ENCODE peak calls at places on chromosomes 6 and 20, in nine cellular contexts. One of them, this sample, is unnamed.

GRCh38 chr6:19866900-19867627 is 29.9 kb downstream of the ID4 start:
- DNase-seq in glutamatergic neuron: no peak
- DNase-seq in lung: no peak
- DNase-seq in cardiac muscle cell: no peak
- DNase-seq in endodermal cell: no peak
- DNase-seq in progenitor cell of endocrine pancreas: no peak
- DNase-seq in osteoblast: no peak
- DNase-seq in stomach: no peak
- DNase-seq in endothelial cell: no peak
- DNase-seq in this sample: peak; percentile 82

GRCh38 chr6:7540595-7540994 is 876 bp upstream of the DSP start:
- DNase-seq in glutamatergic neuron: no peak
- DNase-seq in lung: peak; percentile 55
- DNase-seq in cardiac muscle cell: peak; percentile 76
- DNase-seq in endodermal cell: peak; percentile 76
- DNase-seq in progenitor cell of endocrine pancreas: no peak
- DNase-seq in osteoblast: peak; percentile 75
- DNase-seq in stomach: peak; percentile 43
- DNase-seq in endothelial cell: peak; percentile 29
- DNase-seq in this sample: peak; percentile 16

GRCh38 chr20:38158701-38159325 is 6.3 kb downstream of the TGM2 start:
- DNase-seq in glutamatergic neuron: no peak
- DNase-seq in lung: no peak
- DNase-seq in cardiac muscle cell: peak; percentile 31
- DNase-seq in endodermal cell: no peak
- DNase-seq in progenitor cell of endocrine pancreas: no peak
- DNase-seq in osteoblast: no peak
- DNase-seq in stomach: no peak
- DNase-seq in endothelial cell: peak; percentile 82
- DNase-seq in this sample: no peak

GRCh38 chr6:66935612-66936011 is 1228.6 kb upstream of the EYS start:
- DNase-seq in glutamatergic neuron: no peak
- DNase-seq in lung: no peak
- DNase-seq in cardiac muscle cell: no peak
- DNase-seq in endodermal cell: no peak
- DNase-seq in progenitor cell of endocrine pancreas: no peak
- DNase-seq in osteoblast: no peak
- DNase-seq in stomach: no peak
- DNase-seq in endothelial cell: no peak
- DNase-seq in this sample: no peak

GRCh38 chr20:18590163-18590562 is 2.3 kb downstream of the DTD1 start:
- DNase-seq in glutamatergic neuron: no peak
- DNase-seq in lung: no peak
- DNase-seq in cardiac muscle cell: no peak
- DNase-seq in endodermal cell: no peak
- DNase-seq in progenitor cell of endocrine pancreas: no peak
- DNase-seq in osteoblast: no peak
- DNase-seq in stomach: no peak
- DNase-seq in endothelial cell: no peak
- DNase-seq in this sample: peak; percentile 8

GRCh38 chr20:11331096-11331495 is 586.6 kb upstream of the BTBD3 start:
- DNase-seq in glutamatergic neuron: no peak
- DNase-seq in lung: no peak
- DNase-seq in cardiac muscle cell: no peak
- DNase-seq in endodermal cell: no peak
- DNase-seq in progenitor cell of endocrine pancreas: no peak
- DNase-seq in osteoblast: no peak
- DNase-seq in stomach: no peak
- DNase-seq in endothelial cell: no peak
- DNase-seq in this sample: peak; percentile 21

GRCh38 chr6:110103260-110103659 is 76.2 kb downstream of the WASF1 start:
- DNase-seq in glutamatergic neuron: no peak
- DNase-seq in lung: no peak
- DNase-seq in cardiac muscle cell: no peak
- DNase-seq in endodermal cell: no peak
- DNase-seq in progenitor cell of endocrine pancreas: no peak
- DNase-seq in osteoblast: no peak
- DNase-seq in stomach: no peak
- DNase-seq in endothelial cell: no peak
- DNase-seq in this sample: no peak

GRCh38 chr20:45774933-45775332 is 16.8 kb downstream of the WFDC3 start:
- DNase-seq in glutamatergic neuron: no peak
- DNase-seq in lung: no peak
- DNase-seq in cardiac muscle cell: no peak
- DNase-seq in endodermal cell: no peak
- DNase-seq in progenitor cell of endocrine pancreas: no peak
- DNase-seq in osteoblast: no peak
- DNase-seq in stomach: no peak
- DNase-seq in endothelial cell: no peak
- DNase-seq in this sample: no peak

GRCh38 chr6:57221936-57222683 is at the start of gene RAB23:
- DNase-seq in glutamatergic neuron: peak; percentile 88
- DNase-seq in lung: peak; percentile 79
- DNase-seq in cardiac muscle cell: peak; percentile 88
- DNase-seq in endodermal cell: peak; percentile 96
- DNase-seq in progenitor cell of endocrine pancreas: peak; percentile 84
- DNase-seq in osteoblast: peak; percentile 93
- DNase-seq in stomach: peak; percentile 84
- DNase-seq in endothelial cell: peak; percentile 91
- DNase-seq in this sample: peak; percentile 85

GRCh38 chr6:57220083-57220703 is 1.9 kb downstream of the RAB23 start:
- DNase-seq in glutamatergic neuron: no peak
- DNase-seq in lung: no peak
- DNase-seq in cardiac muscle cell: no peak
- DNase-seq in endodermal cell: no peak
- DNase-seq in progenitor cell of endocrine pancreas: no peak
- DNase-seq in osteoblast: no peak
- DNase-seq in stomach: no peak
- DNase-seq in endothelial cell: no peak
- DNase-seq in this sample: no peak

GRCh38 chr6:57222684-57223077 is 574 bp upstream of the RAB23 start:
- DNase-seq in glutamatergic neuron: no peak
- DNase-seq in lung: no peak
- DNase-seq in cardiac muscle cell: no peak
- DNase-seq in endodermal cell: no peak
- DNase-seq in progenitor cell of endocrine pancreas: no peak
- DNase-seq in osteoblast: no peak
- DNase-seq in stomach: no peak
- DNase-seq in endothelial cell: no peak
- DNase-seq in this sample: peak; percentile 40

GRCh38 chr6:57224769-57225515 is 2.8 kb upstream of the RAB23 start:
- DNase-seq in glutamatergic neuron: no peak
- DNase-seq in lung: no peak
- DNase-seq in cardiac muscle cell: no peak
- DNase-seq in endodermal cell: no peak
- DNase-seq in progenitor cell of endocrine pancreas: no peak
- DNase-seq in osteoblast: peak; percentile 65
- DNase-seq in stomach: no peak
- DNase-seq in endothelial cell: no peak
- DNase-seq in this sample: peak; percentile 61

GRCh38 chr6:57221191-57221935 is 744 bp downstream of the RAB23 start:
- DNase-seq in glutamatergic neuron: peak; percentile 74
- DNase-seq in lung: peak; percentile 46
- DNase-seq in cardiac muscle cell: peak; percentile 83
- DNase-seq in endodermal cell: peak; percentile 94
- DNase-seq in progenitor cell of endocrine pancreas: peak; percentile 72
- DNase-seq in osteoblast: peak; percentile 76
- DNase-seq in stomach: peak; percentile 44
- DNase-seq in endothelial cell: peak; percentile 76
- DNase-seq in this sample: peak; percentile 64
- TF ChIP-seq CTCF in glutamatergic neuron: peak; percentile 59
- TF ChIP-seq CTCF in lung: no peak
- TF ChIP-seq CTCF in cardiac muscle cell: peak; percentile 41
- TF ChIP-seq CTCF in endodermal cell: peak; percentile 66
- TF ChIP-seq CTCF in progenitor cell of endocrine pancreas: peak; percentile 51
- TF ChIP-seq CTCF in osteoblast: peak; percentile 24
- TF ChIP-seq CTCF in stomach: no peak
- TF ChIP-seq CTCF in endothelial cell: peak; percentile 14
- TF ChIP-seq CTCF in this sample: peak; percentile 43

GRCh38 chr6:5028921-5029320 is 25.1 kb upstream of the RPP40 start:
- DNase-seq in glutamatergic neuron: no peak
- DNase-seq in lung: no peak
- DNase-seq in cardiac muscle cell: no peak
- DNase-seq in endodermal cell: no peak
- DNase-seq in progenitor cell of endocrine pancreas: no peak
- DNase-seq in osteoblast: peak; percentile 5
- DNase-seq in stomach: no peak
- DNase-seq in endothelial cell: no peak
- DNase-seq in this sample: no peak

GRCh38 chr6:5028301-5028700 is 24.5 kb upstream of the RPP40 start:
- DNase-seq in glutamatergic neuron: no peak
- DNase-seq in lung: no peak
- DNase-seq in cardiac muscle cell: no peak
- DNase-seq in endodermal cell: no peak
- DNase-seq in progenitor cell of endocrine pancreas: no peak
- DNase-seq in osteoblast: no peak
- DNase-seq in stomach: no peak
- DNase-seq in endothelial cell: no peak
- DNase-seq in this sample: no peak

GRCh38 chr6:5029609-5030008 is 25.8 kb upstream of the RPP40 start:
- DNase-seq in glutamatergic neuron: no peak
- DNase-seq in lung: no peak
- DNase-seq in cardiac muscle cell: no peak
- DNase-seq in endodermal cell: no peak
- DNase-seq in progenitor cell of endocrine pancreas: no peak
- DNase-seq in osteoblast: peak; percentile 1
- DNase-seq in stomach: no peak
- DNase-seq in endothelial cell: no peak
- DNase-seq in this sample: no peak

GRCh38 chr6:5023923-5024322 is 20.1 kb upstream of the RPP40 start:
- DNase-seq in glutamatergic neuron: no peak
- DNase-seq in lung: no peak
- DNase-seq in cardiac muscle cell: no peak
- DNase-seq in endodermal cell: no peak
- DNase-seq in progenitor cell of endocrine pancreas: no peak
- DNase-seq in osteoblast: no peak
- DNase-seq in stomach: no peak
- DNase-seq in endothelial cell: no peak
- DNase-seq in this sample: no peak

GRCh38 chr6:5025911-5026819 is 22.3 kb upstream of the RPP40 start:
- DNase-seq in glutamatergic neuron: peak; percentile 74
- DNase-seq in lung: no peak
- DNase-seq in cardiac muscle cell: peak; percentile 74
- DNase-seq in endodermal cell: peak; percentile 89
- DNase-seq in progenitor cell of endocrine pancreas: peak; percentile 31
- DNase-seq in osteoblast: peak; percentile 85
- DNase-seq in stomach: peak; percentile 44
- DNase-seq in endothelial cell: peak; percentile 63
- DNase-seq in this sample: peak; percentile 43
- TF ChIP-seq CTCF in glutamatergic neuron: no peak
- TF ChIP-seq CTCF in lung: no peak
- TF ChIP-seq CTCF in cardiac muscle cell: peak; percentile 25
- TF ChIP-seq CTCF in endodermal cell: peak; percentile 36
- TF ChIP-seq CTCF in progenitor cell of endocrine pancreas: peak; percentile 28
- TF ChIP-seq CTCF in osteoblast: peak; percentile 17
- TF ChIP-seq CTCF in stomach: no peak
- TF ChIP-seq CTCF in endothelial cell: no peak
- TF ChIP-seq CTCF in this sample: peak; percentile 37

GRCh38 chr20:32575805-32576204 is 9.3 kb downstream of the NOL4L start:
- DNase-seq in glutamatergic neuron: peak; percentile 23
- DNase-seq in lung: no peak
- DNase-seq in cardiac muscle cell: no peak
- DNase-seq in endodermal cell: no peak
- DNase-seq in progenitor cell of endocrine pancreas: no peak
- DNase-seq in osteoblast: no peak
- DNase-seq in stomach: no peak
- DNase-seq in endothelial cell: no peak
- DNase-seq in this sample: no peak

GRCh38 chr20:32578840-32579239 is 6.3 kb downstream of the NOL4L start:
- DNase-seq in glutamatergic neuron: no peak
- DNase-seq in lung: no peak
- DNase-seq in cardiac muscle cell: no peak
- DNase-seq in endodermal cell: no peak
- DNase-seq in progenitor cell of endocrine pancreas: no peak
- DNase-seq in osteoblast: no peak
- DNase-seq in stomach: no peak
- DNase-seq in endothelial cell: no peak
- DNase-seq in this sample: no peak

GRCh38 chr20:32576560-32576959 is 8.6 kb downstream of the NOL4L start:
- DNase-seq in glutamatergic neuron: peak; percentile 40
- DNase-seq in lung: no peak
- DNase-seq in cardiac muscle cell: no peak
- DNase-seq in endodermal cell: no peak
- DNase-seq in progenitor cell of endocrine pancreas: no peak
- DNase-seq in osteoblast: no peak
- DNase-seq in stomach: no peak
- DNase-seq in endothelial cell: no peak
- DNase-seq in this sample: no peak

GRCh38 chr20:32577657-32578056 is 7.5 kb downstream of the NOL4L start:
- DNase-seq in glutamatergic neuron: no peak
- DNase-seq in lung: no peak
- DNase-seq in cardiac muscle cell: no peak
- DNase-seq in endodermal cell: no peak
- DNase-seq in progenitor cell of endocrine pancreas: no peak
- DNase-seq in osteoblast: peak; percentile 90
- DNase-seq in stomach: no peak
- DNase-seq in endothelial cell: no peak
- DNase-seq in this sample: peak; percentile 52

DNA sequence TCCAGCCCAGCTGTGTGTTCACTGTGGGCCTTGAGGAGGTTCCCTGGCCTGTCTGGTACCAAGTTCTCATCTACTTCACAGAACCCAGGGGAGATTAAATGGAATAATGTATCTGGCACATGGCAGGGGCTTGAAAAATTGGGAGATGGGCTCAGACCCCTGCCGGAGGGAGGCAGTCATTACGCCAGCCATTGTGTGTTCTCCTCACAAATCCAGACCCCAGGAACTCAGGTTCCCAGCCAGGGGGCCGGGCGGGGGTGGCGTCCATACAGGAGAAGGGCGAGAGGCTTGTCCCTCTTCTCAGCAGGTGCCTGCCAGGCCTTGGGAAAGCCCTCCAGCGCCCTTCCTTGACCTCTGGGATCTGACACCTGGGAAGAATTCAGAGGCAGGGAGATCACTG is 8.1 kb downstream of the NOL4L start:
- DNase-seq in glutamatergic neuron: no peak
- DNase-seq in lung: no peak
- DNase-seq in cardiac muscle cell: no peak
- DNase-seq in endodermal cell: peak; percentile 68
- DNase-seq in progenitor cell of endocrine pancreas: no peak
- DNase-seq in osteoblast: no peak
- DNase-seq in stomach: no peak
- DNase-seq in endothelial cell: no peak
- DNase-seq in this sample: no peak
- TF ChIP-seq CTCF in glutamatergic neuron: peak; percentile 69
- TF ChIP-seq CTCF in lung: no peak
- TF ChIP-seq CTCF in cardiac muscle cell: peak; percentile 24
- TF ChIP-seq CTCF in endodermal cell: peak; percentile 61
- TF ChIP-seq CTCF in progenitor cell of endocrine pancreas: peak; percentile 42
- TF ChIP-seq CTCF in osteoblast: no peak
- TF ChIP-seq CTCF in stomach: no peak
- TF ChIP-seq CTCF in endothelial cell: no peak
- TF ChIP-seq CTCF in this sample: peak; percentile 42

GRCh38 chr20:59644371-59644939 is 40.1 kb downstream of the PHACTR3 start:
- DNase-seq in glutamatergic neuron: no peak
- DNase-seq in lung: peak; percentile 20
- DNase-seq in cardiac muscle cell: no peak
- DNase-seq in endodermal cell: no peak
- DNase-seq in progenitor cell of endocrine pancreas: no peak
- DNase-seq in osteoblast: no peak
- DNase-seq in stomach: peak; percentile 9
- DNase-seq in endothelial cell: no peak
- DNase-seq in this sample: no peak

GRCh38 chr20:59645761-59646171 is 41.4 kb downstream of the PHACTR3 start:
- DNase-seq in glutamatergic neuron: no peak
- DNase-seq in lung: peak; percentile 9
- DNase-seq in cardiac muscle cell: no peak
- DNase-seq in endodermal cell: no peak
- DNase-seq in progenitor cell of endocrine pancreas: no peak
- DNase-seq in osteoblast: no peak
- DNase-seq in stomach: no peak
- DNase-seq in endothelial cell: no peak
- DNase-seq in this sample: no peak

GRCh38 chr20:59647271-59647670 is 42.9 kb downstream of the PHACTR3 start:
- DNase-seq in glutamatergic neuron: no peak
- DNase-seq in lung: no peak
- DNase-seq in cardiac muscle cell: no peak
- DNase-seq in endodermal cell: no peak
- DNase-seq in progenitor cell of endocrine pancreas: no peak
- DNase-seq in osteoblast: no peak
- DNase-seq in stomach: no peak
- DNase-seq in endothelial cell: no peak
- DNase-seq in this sample: no peak

GRCh38 chr20:59645316-59645715 is 41.0 kb downstream of the PHACTR3 start:
- DNase-seq in glutamatergic neuron: no peak
- DNase-seq in lung: peak; percentile 20
- DNase-seq in cardiac muscle cell: no peak
- DNase-seq in endodermal cell: no peak
- DNase-seq in progenitor cell of endocrine pancreas: no peak
- DNase-seq in osteoblast: no peak
- DNase-seq in stomach: no peak
- DNase-seq in endothelial cell: no peak
- DNase-seq in this sample: no peak

DNA sequence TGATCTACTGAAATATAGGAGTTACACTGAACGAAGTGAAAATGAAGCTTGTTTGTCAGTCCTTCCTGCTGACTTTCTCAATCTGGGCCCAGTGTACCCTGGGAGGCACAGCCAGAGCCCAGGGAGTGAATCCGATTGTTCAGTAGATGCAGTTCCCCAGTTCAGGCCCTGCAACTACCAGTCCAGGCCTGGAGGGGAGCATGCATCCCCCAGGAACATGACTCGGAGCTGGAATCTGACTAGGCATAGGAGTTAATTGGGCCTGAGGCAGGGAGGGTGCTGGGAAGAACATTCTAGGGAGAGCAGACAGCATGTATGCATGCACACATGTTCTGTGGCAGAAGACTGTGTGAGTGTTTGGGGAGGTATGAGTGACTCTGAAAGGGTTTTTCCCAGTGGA is 42.1 kb downstream of the PHACTR3 start:
- DNase-seq in glutamatergic neuron: no peak
- DNase-seq in lung: peak; percentile 19
- DNase-seq in cardiac muscle cell: no peak
- DNase-seq in endodermal cell: no peak
- DNase-seq in progenitor cell of endocrine pancreas: no peak
- DNase-seq in osteoblast: no peak
- DNase-seq in stomach: no peak
- DNase-seq in endothelial cell: no peak
- DNase-seq in this sample: no peak
- TF ChIP-seq CTCF in glutamatergic neuron: no peak
- TF ChIP-seq CTCF in lung: no peak
- TF ChIP-seq CTCF in cardiac muscle cell: no peak
- TF ChIP-seq CTCF in endodermal cell: no peak
- TF ChIP-seq CTCF in progenitor cell of endocrine pancreas: no peak
- TF ChIP-seq CTCF in osteoblast: no peak
- TF ChIP-seq CTCF in stomach: no peak
- TF ChIP-seq CTCF in endothelial cell: no peak
- TF ChIP-seq CTCF in this sample: no peak